ENCODE peak calls at places on chromosome 16, in four cellular contexts. L is IMR-90, U is neuronal stem cell, I is H9. M is an unnamed sample.

GRCh38 chr16:63614421-63614820 is 1507.4 kb downstream of the CDH11 start:
- DNase-seq in L (no peak), U (no peak), I (no peak), M (no peak)

GRCh38 chr16:70437582-70438324 is 1.1 kb downstream of the ST3GAL2 start:
- DNase-seq in U (no peak), L (peak), I (no peak), M (peak)

GRCh38 chr16:79602615-79603014 is 2.1 kb upstream of the MAF start:
- DNase-seq in U (no peak), I (no peak), L (no peak), M (no peak)

GRCh38 chr16:59971264-59971663 is 1237.1 kb upstream of the GOT2 start:
- DNase-seq in L (no peak), U (no peak), I (no peak), M (no peak)

GRCh38 chr16:60203525-60204124 is 1469.5 kb upstream of the GOT2 start:
- DNase-seq in U (no peak), L (peak), I (no peak), M (no peak)

GRCh38 chr16:76729525-76729924 is 452.3 kb downstream of the CNTNAP4 start:
- DNase-seq in I (no peak), U (no peak), L (no peak), M (no peak)

GRCh38 chr16:83771306-83771942 is 36.4 kb upstream of the HSBP1 start:
- DNase-seq in L (no peak), I (no peak), U (no peak), M (no peak)

GRCh38 chr16:82726306-82726705 is 99.5 kb downstream of the CDH13 start:
- DNase-seq in U (no peak), L (no peak), I (no peak), M (no peak)

GRCh38 chr16:82758904-82759303 is 132.1 kb downstream of the CDH13 start:
- DNase-seq in L (no peak), U (no peak), I (peak), M (no peak)

GRCh38 chr16:81003610-81004460 is 2.9 kb downstream of the CMC2 start:
- DNase-seq in U (no peak), L (peak), I (no peak), M (no peak)

GRCh38 chr16:82187829-82188228 is 17.8 kb upstream of the MPHOSPH6 start:
- DNase-seq in I (no peak), U (no peak), L (no peak), M (no peak)

GRCh38 chr16:35319536-35320192 is 1860.3 kb downstream of the TP53TG3F start:
- DNase-seq in U (no peak), I (no peak), L (no peak), M (no peak)

GRCh38 chr16:64751906-64752305 is 370.0 kb downstream of the CDH11 start:
- DNase-seq in I (no peak), U (no peak), L (peak), M (no peak)

GRCh38 chr16:12507366-12507765 is 296.3 kb downstream of the CPPED1 start:
- DNase-seq in U (no peak), L (peak), I (no peak), M (no peak)

GRCh38 chr16:67029249-67030096 is 524 bp downstream of the CBFB start:
- DNase-seq in I (no peak), L (peak), U (peak), M (peak)

GRCh38 chr16:88479795-88480760 is 27.0 kb downstream of the ZFPM1 start:
- DNase-seq in U (no peak), I (no peak), L (no peak), M (no peak)

GRCh38 chr16:55292491-55292890 is 31.5 kb upstream of the IRX6 start:
- DNase-seq in U (no peak), L (no peak), I (peak), M (no peak)

GRCh38 chr16:22191966-22192260 is 14.2 kb upstream of the EEF2K start:
- DNase-seq in L (peak), U (no peak), I (no peak), M (peak)

GRCh38 chr16:74607967-74608356 is 1.0 kb upstream of the GLG1 start:
- DNase-seq in U (no peak), L (peak), I (peak), M (no peak)

GRCh38 chr16:74605746-74606520 is 981 bp downstream of the GLG1 start:
- DNase-seq in U (no peak), I (no peak), L (no peak), M (no peak)

GRCh38 chr16:74607310-74607966 is 524 bp upstream of the GLG1 start:
- DNase-seq in L (no peak), U (no peak), I (no peak), M (no peak)

GRCh38 chr16:74605332-74605731 is 1.6 kb downstream of the GLG1 start:
- DNase-seq in U (no peak), L (no peak), I (no peak), M (no peak)

GRCh38 chr16:74606521-74607309 is at the start of gene GLG1:
- DNase-seq in U (peak), L (peak), I (peak), M (peak)
- H3K23ac ChIP-seq in U (peak), L (peak), I (no peak), M (no peak)

GRCh38 chr16:54027126-54027922 is 259.3 kb downstream of the IRX3 start:
- DNase-seq in L (peak), I (no peak), U (no peak), M (no peak)
- H3K18ac ChIP-seq in L (peak), I (no peak), U (no peak), M (no peak)

GRCh38 chr16:86932130-86932982 is 354.0 kb downstream of the FOXL1 start:
- DNase-seq in I (no peak), L (no peak), U (no peak), M (no peak)

GRCh38 chr16:86930001-86930400 is 351.7 kb downstream of the FOXL1 start:
- DNase-seq in U (no peak), L (no peak), I (no peak), M (no peak)

GRCh38 chr16:86931410-86931941 is 353.1 kb downstream of the FOXL1 start:
- DNase-seq in U (no peak), L (peak), I (no peak), M (no peak)

GRCh38 chr16:86929149-86929871 is 351.0 kb downstream of the FOXL1 start:
- DNase-seq in I (no peak), L (peak), U (no peak), M (peak)

DNA sequence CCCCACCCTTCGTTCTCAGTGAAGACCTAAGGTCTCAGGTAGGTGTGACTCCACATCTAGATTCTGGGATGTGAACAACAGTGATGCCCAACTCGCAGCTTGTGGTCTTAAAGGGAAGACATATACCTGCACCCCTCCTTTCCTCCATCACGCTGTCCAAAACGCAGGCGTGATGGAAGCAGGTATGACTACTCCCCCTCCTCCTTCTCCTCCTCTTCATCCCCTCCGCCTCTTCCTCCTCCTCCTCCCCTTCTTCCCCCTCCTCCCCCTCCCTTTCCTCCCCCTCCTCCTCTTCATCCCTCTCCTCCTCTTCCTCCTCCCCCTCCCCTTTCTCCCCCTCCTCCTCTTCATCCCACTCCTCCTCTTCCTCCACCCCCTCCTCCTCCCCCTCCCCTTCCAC is 352.3 kb downstream of the FOXL1 start:
- DNase-seq in U (no peak), L (no peak), I (no peak), M (no peak)
- H4K91ac ChIP-seq in U (no peak), L (peak), I (no peak), M (no peak)

DNA sequence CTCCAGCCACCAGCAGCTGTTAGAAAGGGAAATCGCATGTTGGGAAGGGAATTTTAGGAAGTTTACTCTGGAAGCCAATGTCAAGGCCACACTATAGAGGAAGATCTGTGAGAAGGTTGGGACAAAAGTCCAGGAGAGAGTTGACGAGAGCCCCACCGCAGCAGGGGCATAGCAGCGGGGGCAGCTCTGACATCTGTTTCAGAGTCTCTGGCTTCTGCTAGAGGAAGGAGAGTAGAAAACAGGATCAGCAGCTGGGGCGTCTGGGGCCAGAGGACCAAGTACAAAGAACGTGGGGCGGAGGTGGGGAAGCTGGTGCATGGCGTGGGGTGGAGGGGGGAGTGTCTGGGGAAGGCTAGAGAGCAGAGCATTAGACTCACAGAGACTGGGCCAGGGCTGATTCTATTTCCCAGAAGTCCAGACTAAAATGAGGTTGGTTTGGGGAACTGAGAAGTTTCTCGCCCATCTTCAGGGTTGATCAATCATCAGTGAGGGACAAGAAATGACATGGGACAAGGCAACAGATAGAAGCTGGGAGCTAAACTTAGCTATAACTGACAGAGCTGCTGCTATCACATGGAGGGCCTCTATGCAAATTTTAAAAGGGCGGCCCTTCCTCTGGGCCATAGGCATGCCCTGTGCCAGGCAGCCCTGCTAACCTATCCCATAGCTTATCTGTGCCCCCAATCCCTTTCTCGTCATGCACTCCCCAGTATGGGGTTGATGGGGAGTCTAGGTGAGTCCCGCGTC is 1.2 kb downstream of the RABEP2 start:
- DNase-seq in I (no peak), L (no peak), U (no peak), M (no peak)
- H3K23ac ChIP-seq in I (no peak), L (no peak), U (peak), M (no peak)

DNA sequence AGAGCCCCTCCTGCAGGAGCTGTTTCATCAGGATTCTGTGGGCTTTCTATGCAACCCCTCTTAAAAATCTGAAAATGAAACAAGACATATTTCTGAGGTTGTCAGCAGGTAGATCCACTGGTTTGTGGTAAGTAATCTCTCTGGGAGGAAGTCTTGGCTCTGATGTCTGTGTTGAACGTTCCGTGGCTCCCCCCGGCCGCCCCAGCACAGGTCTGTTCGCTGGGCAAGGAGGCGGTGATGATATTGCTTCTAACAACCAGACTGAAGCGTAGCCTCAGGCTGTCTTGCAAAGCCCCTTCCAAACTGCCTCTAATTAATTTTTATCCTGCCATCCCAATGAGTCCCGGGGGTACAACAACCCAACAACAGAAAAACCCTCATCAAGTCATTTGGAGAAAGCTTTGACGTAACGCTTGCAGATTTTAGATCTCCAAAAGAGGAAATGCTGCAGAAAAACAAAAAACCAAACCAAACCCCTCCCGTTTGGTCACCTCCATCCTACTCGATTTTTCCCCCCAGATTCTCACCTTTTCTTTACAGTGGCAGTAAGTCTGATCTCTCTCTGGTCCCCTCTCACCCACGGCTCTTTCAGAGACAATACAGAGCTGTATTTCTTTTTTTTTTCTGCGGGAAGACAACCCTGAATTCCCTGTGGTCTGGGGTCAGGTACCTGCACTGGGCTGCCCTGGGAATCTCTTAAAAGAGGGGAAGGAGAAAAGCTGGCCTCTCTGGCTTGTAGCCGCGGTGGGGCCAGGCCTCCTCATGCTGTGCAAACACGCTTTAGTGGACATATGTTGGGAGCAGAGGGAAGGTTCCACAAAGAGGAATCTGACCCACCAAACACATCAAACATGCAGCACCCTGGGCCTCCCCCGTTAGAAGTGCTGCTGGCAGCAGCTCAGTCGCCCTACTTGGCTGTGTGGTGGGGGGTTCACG is 143.5 kb upstream of the ZFHX3 start:
- DNase-seq in U (no peak), L (no peak), I (no peak), M (no peak)
- H3K18ac ChIP-seq in U (peak), L (no peak), I (no peak), M (no peak)

GRCh38 chr16:741986-742629 is 1.3 kb upstream of the CIAO3 start:
- DNase-seq in L (no peak), I (no peak), U (no peak), M (no peak)
- H4K91ac ChIP-seq in L (no peak), I (no peak), U (no peak), M (no peak)

GRCh38 chr16:2689968-2690830 is 7.9 kb downstream of the KCTD5 start:
- DNase-seq in L (no peak), U (no peak), I (no peak), M (no peak)
- H3K23ac ChIP-seq in L (no peak), U (no peak), I (no peak), M (no peak)

DNA sequence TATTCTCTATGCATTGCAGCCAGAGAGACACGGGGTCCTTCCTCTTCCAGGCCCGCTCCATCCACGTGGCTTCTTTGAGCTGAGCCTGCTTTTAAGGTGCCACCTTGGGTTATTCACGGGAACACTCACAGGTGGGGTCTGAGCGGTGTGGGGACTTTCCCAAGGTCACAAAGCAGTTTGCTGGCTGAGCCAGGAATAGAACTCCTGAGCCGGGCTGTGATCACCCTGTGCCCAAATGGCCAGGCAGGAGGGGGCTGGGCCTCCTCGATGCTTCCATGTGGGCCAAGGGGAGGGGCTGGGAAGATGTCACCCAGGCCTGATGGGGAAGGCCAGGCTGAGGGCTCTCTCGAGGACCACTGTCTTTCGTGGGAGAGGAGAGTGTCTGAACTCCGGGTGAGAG is 13.0 kb upstream of the GSE1 start:
- DNase-seq in U (no peak), I (no peak), L (no peak), M (no peak)
- H3K18ac ChIP-seq in U (no peak), I (no peak), L (no peak), M (no peak)

M was measured in trophoblast cell.